ENCODE peak calls at places on chromosomes 11 and 22, in six cellular contexts. R, M, W, O, C and Q are unnamed samples.

GRCh38 chr11:35820614-35821013 is 123.2 kb upstream of the LDLRAD3 start:
- DNase-seq in O (no peak), W (no peak), C (no peak), M (no peak), R (no peak), Q (no peak)

GRCh38 chr11:115581871-115582639 is 77.8 kb upstream of the CADM1 start:
- DNase-seq in O (peak), C (no peak), R (no peak), W (no peak), M (peak), Q (no peak)

GRCh38 chr22:30435674-30436126 is 10.1 kb downstream of the MTFP1 start:
- DNase-seq in C (peak), R (no peak), O (peak), W (no peak), M (no peak), Q (no peak)

GRCh38 chr11:123300874-123301695 is 106.0 kb upstream of the CLMP start:
- DNase-seq in W (no peak), O (no peak), R (no peak), M (peak), C (no peak), Q (no peak)

GRCh38 chr11:111344032-111344431 is 35.0 kb downstream of the POU2AF1 start:
- DNase-seq in O (peak), C (no peak), W (no peak), R (peak), M (peak), Q (peak)

GRCh38 chr22:27420817-27421361 is 380.7 kb downstream of the MN1 start:
- DNase-seq in R (peak), M (no peak), O (peak), C (peak), W (no peak), Q (peak)

GRCh38 chr11:13316528-13316961 is 39.0 kb downstream of the BMAL1 start:
- DNase-seq in R (no peak), O (no peak), M (no peak), W (no peak), C (no peak), Q (peak)

GRCh38 chr22:32720924-32721323 is 80.6 kb upstream of the TIMP3 start:
- DNase-seq in R (no peak), O (no peak), W (peak), M (no peak), C (no peak), Q (no peak)

GRCh38 chr11:129853508-129854228 is 38.0 kb downstream of the TMEM45B start:
- DNase-seq in M (peak), W (peak), C (peak), R (no peak), O (peak), Q (peak)

GRCh38 chr11:129856036-129856435 is 39.3 kb downstream of the NFRKB start:
- DNase-seq in W (no peak), C (no peak), M (no peak), O (no peak), R (no peak), Q (no peak)

GRCh38 chr11:129852125-129852740 is 36.6 kb downstream of the TMEM45B start:
- DNase-seq in M (no peak), R (no peak), O (no peak), W (no peak), C (no peak), Q (no peak)

GRCh38 chr11:129855086-129855485 is 39.4 kb downstream of the TMEM45B start:
- DNase-seq in R (no peak), C (no peak), W (no peak), O (no peak), M (no peak), Q (no peak)

GRCh38 chr11:129854229-129854805 is 38.7 kb downstream of the TMEM45B start:
- DNase-seq in C (no peak), R (no peak), M (no peak), W (no peak), O (no peak), Q (no peak)
- H3K27ac ChIP-seq in C (no peak), R (no peak), M (peak), W (peak), O (peak), Q (no peak)

DNA sequence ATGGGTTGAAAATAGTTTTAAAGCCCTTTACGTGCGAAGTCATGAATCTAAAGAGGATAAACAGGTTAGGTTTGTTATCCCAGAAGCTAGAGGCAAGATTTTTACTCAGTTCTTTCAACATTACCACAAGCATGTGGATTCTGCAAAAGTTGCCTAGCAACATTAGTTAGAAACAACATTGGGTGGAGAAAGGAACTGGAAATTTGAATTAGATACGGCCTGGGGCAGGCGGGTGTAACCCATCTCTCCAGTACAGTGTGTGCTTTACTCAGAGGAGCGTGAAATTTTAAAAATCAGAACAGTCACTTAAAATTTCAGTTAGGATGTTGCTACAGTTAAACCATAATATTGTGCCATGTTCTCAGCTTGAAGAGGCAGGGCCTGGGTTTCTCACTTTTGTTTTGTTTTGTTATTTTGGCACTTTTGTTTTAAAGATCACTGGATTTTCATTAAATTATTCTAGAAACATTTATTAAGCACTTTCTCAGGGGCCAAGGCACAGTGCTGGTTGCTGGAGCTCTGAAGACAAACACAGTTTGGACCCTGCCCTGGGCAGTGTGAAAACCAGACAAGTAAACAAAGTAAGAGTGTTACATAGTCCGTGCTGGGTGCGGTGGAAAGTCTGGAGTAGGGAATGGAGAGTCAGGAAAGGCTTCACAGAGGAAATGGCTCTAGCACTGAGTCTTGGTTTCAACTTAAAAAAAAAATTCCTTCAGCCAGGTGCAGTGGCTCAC is 4.4 kb upstream of the WEE1 start:
- DNase-seq in W (peak), R (peak), O (peak), C (peak), M (peak), Q (peak)
- TF ChIP-seq POLR2A in W (peak), R (peak), O (peak), C (no peak), M (no peak), Q (peak)

DNA sequence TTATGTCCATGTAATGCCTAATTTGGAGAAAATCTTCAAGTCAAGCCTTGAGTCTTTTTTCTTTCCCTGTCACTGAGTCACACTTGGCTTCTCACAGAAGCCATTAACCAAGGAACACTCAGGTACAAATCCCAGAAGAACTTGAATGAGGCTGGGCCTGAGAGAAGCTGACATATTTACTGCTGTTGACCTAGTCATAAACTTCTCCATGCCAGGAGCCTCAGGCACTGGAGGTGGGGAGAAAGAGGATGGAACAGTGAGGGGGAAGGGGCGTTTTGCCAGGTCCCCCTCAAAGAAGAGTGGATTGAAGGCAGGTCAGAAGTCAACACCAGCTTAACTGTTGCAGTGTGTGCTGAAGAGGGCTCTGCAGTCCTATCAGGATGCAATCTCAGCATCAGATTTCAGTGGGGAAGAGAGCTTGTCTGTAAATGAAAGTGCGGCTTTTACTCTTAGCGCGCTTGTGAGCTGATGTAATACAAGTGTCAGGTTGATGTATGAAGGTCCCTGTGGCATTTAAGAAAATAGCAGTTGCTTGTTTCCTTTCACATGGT is 526.0 kb downstream of the ETS1 start:
- DNase-seq in W (no peak), M (no peak), C (no peak), R (no peak), O (no peak), Q (no peak)
- TF ChIP-seq EP300 in W (no peak), M (no peak), C (no peak), R (no peak), O (no peak), Q (no peak)

GRCh38 chr22:20024225-20025087 is 3.5 kb downstream of the TANGO2 start:
- DNase-seq in O (no peak), R (peak), M (no peak), C (no peak), W (no peak), Q (no peak)

GRCh38 chr22:20023214-20023613 is 2.3 kb downstream of the TANGO2 start:
- DNase-seq in M (no peak), W (no peak), R (peak), O (no peak), C (no peak), Q (peak)

GRCh38 chr22:20026204-20026908 is 5.4 kb downstream of the TANGO2 start:
- DNase-seq in C (no peak), O (no peak), W (no peak), R (no peak), M (no peak), Q (no peak)

GRCh38 chr22:20026996-20027601 is 6.2 kb downstream of the TANGO2 start:
- DNase-seq in W (no peak), M (no peak), O (no peak), R (no peak), C (no peak), Q (no peak)

DNA sequence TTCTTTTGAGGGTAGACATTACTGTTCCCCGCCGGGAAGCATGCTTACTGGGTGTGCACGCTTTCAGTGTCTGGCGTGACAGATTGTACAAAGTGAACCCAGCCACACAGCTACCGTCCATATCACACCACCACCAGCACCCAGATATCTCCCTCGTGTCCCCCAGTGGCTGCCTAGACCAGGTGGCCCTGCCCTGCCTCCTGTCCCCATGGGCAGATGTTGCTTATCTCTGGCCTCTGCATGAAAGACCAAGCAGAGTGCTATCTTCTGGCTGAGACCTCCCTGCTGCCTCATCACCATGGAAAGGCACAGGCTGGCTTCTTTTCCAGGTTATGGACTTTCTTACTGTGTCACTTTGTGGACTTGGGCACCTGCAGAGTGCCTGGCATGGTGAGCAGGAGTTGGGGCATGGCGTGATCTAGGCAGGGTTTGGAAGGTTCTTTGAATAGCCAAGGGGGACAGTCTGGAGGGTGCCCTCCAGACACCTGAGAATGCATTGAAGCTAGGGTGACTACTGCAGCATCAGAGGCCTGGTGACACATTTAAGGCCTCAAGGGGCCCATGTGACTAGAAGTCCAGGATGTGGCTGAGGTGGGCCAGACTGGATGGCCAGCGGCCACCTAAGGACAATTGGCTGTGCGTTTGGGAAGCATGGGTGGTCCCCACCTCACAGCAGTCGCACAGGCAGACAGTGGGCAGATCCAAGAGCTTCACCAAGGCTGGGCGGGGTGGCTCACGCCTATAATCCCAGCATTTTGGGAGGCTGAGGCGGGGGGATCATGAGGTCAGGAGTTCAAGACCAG is 4.7 kb downstream of the TANGO2 start:
- DNase-seq in M (no peak), O (no peak), R (no peak), W (no peak), C (no peak), Q (no peak)
- H3K27ac ChIP-seq in M (no peak), O (no peak), R (no peak), W (no peak), C (no peak), Q (no peak)

GRCh38 chr11:70552441-70553150 is 154.3 kb downstream of the CTTN start:
- DNase-seq in M (no peak), O (no peak), W (no peak), R (no peak), C (no peak), Q (no peak)
- TF ChIP-seq POLR2A in M (no peak), O (no peak), W (no peak), R (no peak), C (no peak), Q (no peak)

GRCh38 chr11:26841818-26842457 is 120.1 kb upstream of the SLC5A12 start:
- DNase-seq in W (no peak), O (no peak), C (no peak), M (no peak), R (no peak), Q (no peak)
- TF ChIP-seq EP300 in W (no peak), O (no peak), C (no peak), M (no peak), R (no peak), Q (no peak)

DNA sequence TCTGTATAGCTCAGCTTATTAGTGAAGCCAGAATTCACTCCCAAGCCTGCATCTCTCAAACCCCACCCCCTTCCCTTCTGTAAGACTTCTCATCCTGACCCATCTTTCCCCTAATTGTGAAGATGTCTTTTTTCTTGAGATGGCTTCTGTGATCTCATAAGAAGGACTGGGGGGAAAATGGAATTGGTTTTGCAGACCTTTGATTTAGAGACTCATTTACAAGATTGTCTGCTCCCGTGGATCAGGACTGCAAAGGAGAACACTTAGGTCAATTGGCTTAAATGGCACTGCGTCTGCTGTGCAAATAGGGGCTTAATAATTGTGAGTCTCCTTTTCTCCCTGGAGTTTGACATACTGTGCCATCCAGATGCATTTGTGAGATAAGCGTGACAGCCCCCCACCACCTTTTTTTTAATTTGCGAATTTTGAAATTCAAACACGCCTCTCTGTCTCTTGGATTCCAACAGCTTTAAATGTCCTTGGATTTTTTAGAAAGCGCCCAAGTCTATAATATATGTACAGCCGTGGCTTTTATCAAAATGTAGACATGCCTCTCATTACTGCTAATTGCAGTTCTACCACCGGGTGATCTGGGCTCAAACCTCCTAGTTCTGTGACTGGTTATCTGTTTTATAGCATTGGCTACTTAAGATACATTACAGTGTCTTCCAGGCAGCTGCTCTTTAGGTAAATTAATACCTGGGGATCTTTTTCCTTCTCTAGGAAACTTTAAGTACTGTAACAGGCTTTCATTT is 150.0 kb downstream of the DBX1 start:
- DNase-seq in C (no peak), R (no peak), O (no peak), M (no peak), W (no peak), Q (no peak)
- H3K27ac ChIP-seq in C (no peak), R (peak), O (no peak), M (peak), W (peak), Q (no peak)

GRCh38 chr11:73376803-73377629 is 817 bp downstream of the RELT start:
- DNase-seq in O (peak), C (peak), M (peak), R (peak), W (peak), Q (peak)
- TF ChIP-seq POLR2A in O (peak), C (no peak), M (peak), R (no peak), W (peak), Q (no peak)